ENCODE peak calls at places on chromosomes 1 and 21, in four cellular contexts. K is BE2C, H is fibroblast of lung, L is heart right ventricle. Z is an unnamed sample.

GRCh38 chr1:81660286-81660685 is 140.4 kb upstream of the ADGRL2 start:
- DNase-seq in L (no peak), H (peak; percentile 83), K (no peak), Z (no peak)

GRCh38 chr1:203888807-203889251 is 27.4 kb downstream of the SNRPE start:
- DNase-seq in H (peak; percentile 31), K (no peak), L (no peak), Z (no peak)

GRCh38 chr1:54926955-54927354 is 40.0 kb upstream of the DHCR24 start:
- DNase-seq in L (no peak), H (peak; percentile 1), K (no peak), Z (no peak)

GRCh38 chr1:109315288-109315687 is 8.5 kb upstream of the MYBPHL start:
- DNase-seq in K (no peak), L (no peak), H (no peak), Z (no peak)

GRCh38 chr1:112393634-112393976 is 2.4 kb upstream of the CTTNBP2NL start:
- DNase-seq in H (peak; percentile 62), L (no peak), K (no peak), Z (no peak)

GRCh38 chr1:154427173-154428139 is 22.3 kb downstream of the IL6R start:
- DNase-seq in K (peak; percentile 25), L (peak; percentile 73), H (peak; percentile 47), Z (no peak)

GRCh38 chr1:24714859-24715520 is 30.3 kb upstream of the CLIC4 start:
- DNase-seq in L (no peak), K (no peak), H (peak; percentile 18), Z (no peak)

GRCh38 chr1:241611063-241611462 is 29.1 kb downstream of the CHML start:
- DNase-seq in L (no peak), K (peak; percentile 24), H (peak; percentile 82), Z (no peak)

GRCh38 chr1:244087611-244088010 is 36.5 kb downstream of the ZBTB18 start:
- DNase-seq in H (no peak), K (no peak), L (no peak), Z (no peak)

GRCh38 chr1:36859926-36860325 is 174.4 kb downstream of the GRIK3 start:
- DNase-seq in K (no peak), H (no peak), L (no peak), Z (no peak)

GRCh38 chr1:162215902-162216301 is 146.4 kb downstream of the NOS1AP start:
- DNase-seq in K (no peak), L (no peak), H (no peak), Z (no peak)

GRCh38 chr1:207084241-207084640 is 4.4 kb upstream of the C4BPB start:
- DNase-seq in K (no peak), H (no peak), L (no peak), Z (no peak)

GRCh38 chr1:10598088-10598712 is 123.5 kb downstream of the PEX14 start:
- DNase-seq in K (peak; percentile 22), H (no peak), L (no peak), Z (no peak)

GRCh38 chr21:41868062-41868710 is 11.0 kb downstream of the PRDM15 start:
- DNase-seq in H (no peak), L (no peak), K (no peak), Z (no peak)

GRCh38 chr1:206674745-206675175 is 9.9 kb upstream of the MAPKAPK2 start:
- DNase-seq in K (no peak), L (peak; percentile 38), H (peak; percentile 100), Z (peak; percentile 84)

GRCh38 chr1:44777547-44777946 is 2.2 kb downstream of the RPS8 start:
- DNase-seq in L (no peak), H (no peak), K (no peak), Z (no peak)

GRCh38 chr1:66206563-66207154 is 327.3 kb upstream of the SGIP1 start:
- DNase-seq in K (no peak), H (no peak), L (no peak), Z (no peak)

GRCh38 chr1:2506901-2507565 is 19.4 kb downstream of the PANK4 start:
- DNase-seq in L (no peak), K (no peak), H (peak; percentile 20), Z (no peak)

GRCh38 chr1:175221548-175222175 is 29.1 kb upstream of the KIAA0040 start:
- DNase-seq in H (peak; percentile 3), K (no peak), L (no peak), Z (peak; percentile 65)

GRCh38 chr21:31961027-31961426 is 88.2 kb downstream of the HUNK start:
- DNase-seq in L (no peak), K (no peak), H (no peak), Z (no peak)

GRCh38 chr1:41417746-41418145 is 56.5 kb downstream of the FOXO6 start:
- DNase-seq in K (no peak), H (no peak), L (no peak), Z (no peak)

GRCh38 chr1:84550826-84551225 is 23.4 kb downstream of the CTBS start:
- DNase-seq in L (no peak), K (no peak), H (no peak), Z (no peak)

GRCh38 chr1:189939967-189940366 is 537.7 kb downstream of the BRINP3 start:
- DNase-seq in L (no peak), H (peak; percentile 49), K (no peak), Z (no peak)

GRCh38 chr1:149848811-149849210 is 50.6 kb upstream of the BOLA1 start:
- DNase-seq in K (no peak), H (peak; percentile 12), L (no peak), Z (no peak)

DNA sequence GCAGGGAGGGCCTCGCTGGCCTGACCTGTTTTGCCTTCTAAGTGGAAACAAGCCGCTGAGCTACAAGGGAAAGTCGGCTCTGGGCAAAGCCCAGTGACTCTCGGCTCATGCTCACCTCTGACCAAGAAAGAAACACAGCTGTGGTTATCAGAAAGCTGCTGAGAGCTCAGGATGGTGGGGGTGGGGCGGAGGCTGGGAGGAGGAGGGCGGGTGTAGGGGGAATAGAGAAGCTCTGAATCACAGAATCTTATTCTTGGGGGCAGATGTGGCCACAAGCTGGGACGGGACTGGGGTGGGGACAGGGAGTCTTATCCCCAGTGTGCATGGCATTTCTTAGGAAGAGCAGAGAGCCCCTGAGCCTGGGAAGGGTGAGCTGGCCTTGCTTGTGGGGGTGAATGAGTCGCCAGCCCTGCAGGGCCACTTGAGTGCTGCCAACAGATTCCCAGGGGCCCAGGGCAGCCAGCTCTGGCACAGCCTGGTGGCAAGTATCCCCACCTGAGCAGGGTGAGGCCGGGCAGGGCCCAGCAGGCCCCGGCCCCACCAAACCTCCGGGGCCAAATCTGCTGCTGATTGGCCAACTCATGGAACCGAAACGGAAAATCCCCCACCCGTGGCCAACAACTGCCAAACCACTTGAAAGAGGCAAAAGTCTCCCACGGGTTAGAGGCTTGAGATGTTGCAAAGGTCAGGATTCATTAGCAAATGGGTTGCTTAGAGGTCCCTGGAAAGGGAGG is 120.6 kb downstream of the SPSB1 start:
- DNase-seq in L (peak; percentile 64), K (no peak), H (peak; percentile 95), Z (peak; percentile 86)
- H3K4me3 ChIP-seq in L (no peak overlapping the region), K (no peak overlapping the region), H (peak overlapping the region; percentile 42), Z (no peak overlapping the region)

DNA sequence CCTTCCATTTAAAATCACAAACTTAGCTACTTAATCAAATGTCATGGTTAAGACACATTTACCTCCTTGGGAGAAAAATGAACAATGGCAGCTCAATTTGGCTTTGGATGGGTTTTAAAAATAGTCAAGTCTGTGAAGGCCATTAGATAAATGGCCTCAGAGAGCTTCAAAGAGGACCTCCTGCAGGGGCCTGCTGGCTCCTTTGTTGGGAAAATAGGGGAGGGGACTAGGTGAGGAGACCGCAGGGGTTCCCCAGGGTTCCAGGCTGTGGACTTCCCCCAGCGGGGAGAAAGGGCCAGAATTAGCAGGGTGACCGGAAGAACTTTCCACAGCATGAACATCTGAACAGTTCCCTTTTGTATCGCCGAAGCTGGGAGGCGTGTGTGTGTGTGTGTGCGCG is 3.4 kb upstream of the AJAP1 start:
- DNase-seq in H (no peak), K (no peak), L (no peak), Z (no peak)
- H3K27me3 ChIP-seq in H (no peaks in the 10 kb centered on the region), K (peaks cover 30% of the 10 kb centered on the region), L (peaks cover 34% of the 10 kb centered on the region), Z (peaks cover 27% of the 10 kb centered on the region)

GRCh38 chr1:164561007-164561406 is 2.0 kb downstream of the PBX1 start:
- DNase-seq in K (no peak), L (no peak), H (peak; percentile 23), Z (no peak)

GRCh38 chr1:164561461-164561860 is 2.5 kb downstream of the PBX1 start:
- DNase-seq in L (no peak), K (no peak), H (peak; percentile 51), Z (no peak)

GRCh38 chr1:164560076-164560475 is 1.1 kb downstream of the PBX1 start:
- DNase-seq in K (no peak), H (peak; percentile 48), L (no peak), Z (no peak)

GRCh38 chr1:164559342-164560070 is 522 bp downstream of the PBX1 start:
- DNase-seq in H (no peak), K (no peak), L (peak; percentile 49), Z (no peak)

GRCh38 chr1:164560504-164560903 is 1.5 kb downstream of the PBX1 start:
- DNase-seq in L (no peak), K (no peak), H (peak; percentile 19), Z (no peak)
- H3K4me3 ChIP-seq in L (peak overlapping the region; percentile 73), K (peak overlapping the region; percentile 46), H (peak overlapping the region; percentile 70), Z (peak overlapping the region; percentile 73)

GRCh38 chr1:18612088-18612487 is 18.6 kb upstream of the PAX7 start:
- DNase-seq in K (no peak), H (no peak), L (no peak), Z (no peak)

GRCh38 chr1:18611311-18611710 is 19.3 kb upstream of the PAX7 start:
- DNase-seq in L (no peak), H (no peak), K (no peak), Z (no peak)

GRCh38 chr1:18618546-18619466 is 11.8 kb upstream of the PAX7 start:
- DNase-seq in H (no peak), K (no peak), L (no peak), Z (peak; percentile 10)

GRCh38 chr1:18619467-18619835 is 11.2 kb upstream of the PAX7 start:
- DNase-seq in K (no peak), L (no peak), H (no peak), Z (no peak)

GRCh38 chr1:18614011-18614735 is 16.5 kb upstream of the PAX7 start:
- DNase-seq in K (no peak), L (no peak), H (no peak), Z (no peak)
- H3K27me3 ChIP-seq in K (no peaks in the 10 kb centered on the region), L (peaks cover 41% of the 10 kb centered on the region), H (no peaks in the 10 kb centered on the region), Z (peaks cover 9% of the 10 kb centered on the region)

DNA sequence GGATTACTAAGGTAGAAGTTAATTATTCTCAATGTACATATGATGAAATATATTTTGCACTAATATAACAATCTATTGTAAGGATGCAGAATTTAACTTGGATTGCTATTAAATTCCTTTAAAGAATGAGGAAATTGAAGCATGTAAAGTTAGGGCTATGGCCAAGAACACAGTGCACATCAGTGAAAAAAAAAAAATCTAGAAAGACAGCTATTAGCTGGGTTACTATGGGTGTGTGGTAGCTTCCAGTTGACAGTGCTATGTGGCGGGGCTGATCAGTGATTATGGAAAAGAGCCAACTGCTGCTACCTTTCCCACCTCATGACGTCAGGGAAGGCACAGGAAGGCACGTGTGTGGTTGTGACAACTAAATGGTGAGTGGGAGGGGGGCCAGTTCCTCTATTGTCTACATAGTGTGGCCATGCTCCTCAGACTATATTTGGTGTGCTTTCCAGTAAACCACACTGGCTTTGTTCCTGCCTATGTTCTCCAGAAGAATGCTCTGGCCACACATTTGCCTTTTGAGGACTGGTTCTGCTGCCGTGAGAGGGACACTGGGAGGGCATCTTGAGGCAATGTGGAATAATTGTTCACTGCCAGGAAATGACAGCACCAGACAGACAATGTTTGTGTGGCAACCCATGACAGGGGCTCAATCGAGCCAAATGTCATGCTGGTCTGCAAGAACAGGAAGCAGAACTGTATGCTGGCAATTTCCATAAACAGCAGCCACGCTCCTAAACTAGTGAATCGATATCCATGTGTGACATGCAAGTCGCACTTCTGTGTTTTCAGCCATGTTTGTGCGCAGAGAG is 2.9 kb upstream of the SDE2 start:
- DNase-seq in K (peak; percentile 55), H (no peak), L (peak; percentile 23), Z (no peak)
- H3K4me3 ChIP-seq in K (peak overlapping the region; percentile 43), H (no peak overlapping the region), L (no peak overlapping the region), Z (no peak overlapping the region)

Z was measured in kidney epithelial cell.